ENCODE peak calls at places on chromosomes 1 and 21, in nine cellular contexts. H is nucleus accumbens, P is GF-D8, J is mesothelial cell of epicardium, Z is AG08395, O is heart right ventricle, C is SHP77, I is B cell, E is T-helper 2 cell. S is an unnamed sample.
A peak's percentile ranks its signal among the peaks of the same experiment; 100 is the strongest.

GRCh38 chr1:161718559-161719324 is 2.6 kb upstream of the FCRLB start:
- DNase-seq in P (no peak), J (no peak), O (no peak), H (no peak), I (peak; percentile 70), C (no peak), Z (no peak), E (no peak), S (no peak)

GRCh38 chr1:94798054-94798453 is 22.1 kb upstream of the SLC44A3 start:
- DNase-seq in Z (no peak), E (no peak), J (no peak), I (no peak), C (no peak), O (no peak), H (no peak), P (no peak), S (no peak)

GRCh38 chr1:29532285-29532684 is 296.0 kb downstream of the PTPRU start:
- DNase-seq in E (no peak), C (no peak), O (no peak), J (no peak), H (no peak), I (no peak), Z (no peak), P (no peak), S (no peak)

GRCh38 chr1:25008192-25008485 is 78.1 kb upstream of the RUNX3 start:
- DNase-seq in H (no peak), O (no peak), Z (no peak), J (no peak), E (no peak), P (no peak), I (no peak), C (no peak), S (no peak)

GRCh38 chr21:43866233-43866632 is 1.2 kb downstream of the AGPAT3 start:
- DNase-seq in P (no peak), Z (peak; percentile 65), E (no peak), I (peak; percentile 51), C (no peak), J (no peak), O (peak; percentile 55), H (no peak), S (peak; percentile 27)

GRCh38 chr1:100606438-100606837 is 68.5 kb downstream of the GPR88 start:
- DNase-seq in Z (peak; percentile 68), O (peak; percentile 18), E (no peak), H (no peak), I (peak; percentile 6), P (no peak), J (no peak), C (peak; percentile 19), S (no peak)

GRCh38 chr1:30172757-30173156 is 550.6 kb downstream of the MATN1 start:
- DNase-seq in I (no peak), C (no peak), P (no peak), J (no peak), Z (no peak), O (no peak), H (no peak), E (no peak), S (no peak)

GRCh38 chr1:93346472-93346991 is 825 bp downstream of the DR1 start:
- DNase-seq in C (peak; percentile 12), P (no peak), J (no peak), H (no peak), Z (peak; percentile 17), I (peak; percentile 69), O (no peak), E (peak; percentile 24), S (peak; percentile 26)

GRCh38 chr1:62722796-62723195 is 34.6 kb upstream of the DOCK7 start:
- DNase-seq in E (no peak), O (no peak), J (no peak), I (no peak), H (no peak), Z (no peak), P (no peak), C (no peak), S (no peak)

GRCh38 chr1:161739865-161740566 is 9.6 kb upstream of the DUSP12 start:
- DNase-seq in H (no peak), E (no peak), C (no peak), P (no peak), O (no peak), I (peak; percentile 68), J (no peak), Z (no peak), S (no peak)

GRCh38 chr1:50959303-50959912 is 659 bp downstream of the FAF1 start:
- DNase-seq in C (peak; percentile 44), E (no peak), I (no peak), P (no peak), O (no peak), Z (peak; percentile 39), J (peak; percentile 42), H (no peak), S (no peak)

GRCh38 chr1:155316922-155317321 is 3.8 kb upstream of the RUSC1 start:
- DNase-seq in O (no peak), C (no peak), I (no peak), Z (no peak), J (no peak), E (no peak), P (no peak), H (no peak), S (no peak)

GRCh38 chr1:215631489-215631888 is 64.4 kb downstream of the KCTD3 start:
- DNase-seq in H (no peak), O (peak; percentile 19), J (no peak), C (peak; percentile 37), Z (no peak), P (no peak), I (no peak), E (no peak), S (no peak)

GRCh38 chr1:111904478-111905218 is 84.8 kb downstream of the KCND3 start:
- DNase-seq in E (no peak), Z (peak; percentile 17), P (no peak), J (no peak), C (peak; percentile 97), I (no peak), O (peak; percentile 24), H (no peak), S (no peak)

GRCh38 chr1:224500802-224501201 is 66.2 kb upstream of the WDR26 start:
- DNase-seq in E (no peak), J (no peak), O (no peak), H (no peak), P (no peak), I (no peak), Z (no peak), C (no peak), S (no peak)

GRCh38 chr1:16354619-16355018 is 2.3 kb upstream of the FBXO42 start:
- DNase-seq in J (no peak), I (no peak), O (no peak), E (no peak), Z (no peak), P (no peak), C (no peak), H (no peak), S (no peak)

GRCh38 chr1:169427081-169427611 is at the start of gene CCDC181:
- DNase-seq in C (peak; percentile 97), J (peak; percentile 82), I (peak; percentile 35), E (peak; percentile 8), Z (peak; percentile 6), O (peak; percentile 63), P (no peak), H (peak; percentile 54), S (no peak)

GRCh38 chr1:35726814-35727433 is 8.2 kb upstream of the C1orf216 start:
- DNase-seq in O (peak; percentile 22), C (peak; percentile 46), P (no peak), J (peak; percentile 67), E (peak; percentile 37), H (no peak), Z (peak; percentile 76), I (peak; percentile 73), S (peak; percentile 34)

GRCh38 chr1:7526196-7526866 is 244.8 kb upstream of the VAMP3 start:
- DNase-seq in H (no peak), C (no peak), I (no peak), Z (peak; percentile 20), P (no peak), J (no peak), O (no peak), E (no peak), S (no peak)

GRCh38 chr1:3294450-3294849 is 160.0 kb upstream of the ARHGEF16 start:
- DNase-seq in E (no peak), I (no peak), J (no peak), P (no peak), C (no peak), O (no peak), H (no peak), Z (no peak), S (no peak)

GRCh38 chr1:42742617-42743301 is 2.7 kb upstream of the CLDN19 start:
- DNase-seq in H (no peak), P (no peak), J (no peak), E (no peak), Z (no peak), C (no peak), O (no peak), I (no peak), S (no peak)

GRCh38 chr1:22626219-22626902 is 10.1 kb upstream of the C1QA start:
- DNase-seq in C (no peak), Z (no peak), E (no peak), P (no peak), O (no peak), J (no peak), I (no peak), H (no peak), S (no peak)

GRCh38 chr21:43372663-43373386 is 54.1 kb downstream of the SIK1 start:
- DNase-seq in E (no peak), O (peak; percentile 7), H (no peak), C (no peak), J (no peak), Z (no peak), P (no peak), I (no peak), S (no peak)

GRCh38 chr1:150168960-150169565 is 19.3 kb downstream of the PLEKHO1 start:
- DNase-seq in E (peak; percentile 43), H (no peak), C (peak; percentile 77), Z (peak; percentile 72), I (peak; percentile 64), O (peak; percentile 67), P (no peak), J (peak; percentile 73), S (peak; percentile 48)

GRCh38 chr1:208834346-208835081 is 590.3 kb upstream of the PLXNA2 start:
- DNase-seq in I (no peak), P (no peak), H (no peak), E (no peak), O (no peak), C (peak; percentile 55), J (peak; percentile 47), Z (peak; percentile 51), S (no peak)

GRCh38 chr1:93679546-93679945 is 2.1 kb downstream of the BCAR3 start:
- DNase-seq in P (no peak), I (no peak), O (no peak), Z (no peak), C (no peak), E (no peak), J (no peak), H (no peak), S (no peak)

GRCh38 chr1:89998306-89998705 is 3.4 kb downstream of the ZNF326 start:
- DNase-seq in J (no peak), O (no peak), C (no peak), Z (no peak), H (no peak), P (no peak), I (no peak), E (no peak), S (no peak)

GRCh38 chr21:26739189-26739588 is 106.0 kb downstream of the ADAMTS1 start:
- DNase-seq in P (no peak), I (no peak), C (no peak), O (no peak), J (no peak), H (no peak), E (no peak), Z (peak; percentile 32), S (no peak)

GRCh38 chr21:36022704-36023103 is 37.6 kb downstream of the SETD4 start:
- DNase-seq in C (no peak), H (no peak), Z (no peak), E (no peak), J (no peak), I (no peak), O (no peak), P (no peak), S (no peak)

GRCh38 chr21:46098303-46099141 is 610 bp downstream of the COL6A2 start:
- DNase-seq in P (no peak), I (peak; percentile 20), J (peak; percentile 39), Z (peak; percentile 49), E (no peak), C (no peak), O (peak; percentile 52), H (no peak), S (no peak)

GRCh38 chr1:183915634-183916510 is 111.0 kb downstream of the RGL1 start:
- DNase-seq in O (no peak), C (peak; percentile 86), H (peak; percentile 35), Z (peak; percentile 95), J (peak; percentile 66), I (peak; percentile 81), P (peak; percentile 9), E (peak; percentile 50), S (peak; percentile 51)

S was measured in T-helper 9 cell.